ENCODE peak calls at places on chromosome 15, in six cellular contexts. J, L, U, Q, R and C are unnamed samples.

GRCh38 chr15:96345560-96346389 is 15.3 kb downstream of the NR2F2 start:
- DNase-seq in J (peak; percentile 34), L (no peak), U (no peak), Q (peak; percentile 76), R (peak; percentile 46), C (peak; percentile 91)

GRCh38 chr15:81133782-81134461 is at the start of gene CFAP161:
- DNase-seq in J (peak; percentile 78), L (peak; percentile 26), U (peak; percentile 80), Q (peak; percentile 83), R (peak; percentile 78), C (peak; percentile 41)

GRCh38 chr15:27170866-27171265 is 199.9 kb downstream of the GABRG3 start:
- DNase-seq in J (no peak), L (no peak), U (no peak), Q (no peak), R (no peak), C (no peak)

GRCh38 chr15:73753250-73754130 is at the start of gene INSYN1:
- DNase-seq in J (no peak), L (no peak), U (no peak), Q (no peak), R (no peak), C (peak; percentile 49)

GRCh38 chr15:75397494-75397893 is 29.1 kb upstream of the MAN2C1 start:
- DNase-seq in J (no peak), L (no peak), U (no peak), Q (no peak), R (no peak), C (no peak)

GRCh38 chr15:44712108-44713005 is 1.0 kb downstream of the B2M start:
- DNase-seq in J (peak; percentile 36), L (peak; percentile 74), U (peak; percentile 75), Q (peak; percentile 71), R (peak; percentile 26), C (peak; percentile 89)

GRCh38 chr15:28962851-28963710 is 77.3 kb downstream of the APBA2 start:
- DNase-seq in J (no peak), L (no peak), U (no peak), Q (no peak), R (no peak), C (no peak)

GRCh38 chr15:87976552-87976951 is 280.0 kb downstream of the NTRK3 start:
- DNase-seq in J (no peak), L (no peak), U (no peak), Q (no peak), R (no peak), C (no peak)

GRCh38 chr15:79901958-79902357 is 5.1 kb upstream of the MTHFS start:
- DNase-seq in J (no peak), L (no peak), U (no peak), Q (no peak), R (no peak), C (peak; percentile 63)